ENCODE peak calls at places on chromosomes 2 and 18, in seven cellular contexts. M is K562, N is SK-N-SH, W is GM23338, H is HepG2, L is HL-60, T is HCT116. X is an unnamed sample.

GRCh38 chr2:191847764-191848163 is 876 bp upstream of the CAVIN2 start:
- DNase-seq in H (no peak), T (no peak), M (no peak), W (no peak), L (no peak), N (no peak), X (no peak)

GRCh38 chr2:238848941-238849853 is 1.3 kb downstream of the TWIST2 start:
- DNase-seq in H (no peak), M (no peak), L (no peak), N (no peak), W (peak), T (no peak), X (no peak)

GRCh38 chr2:239249781-239250180 is 151.0 kb downstream of the HDAC4 start:
- DNase-seq in L (no peak), M (no peak), W (no peak), N (no peak), H (no peak), T (no peak), X (no peak)

GRCh38 chr2:31541853-31542252 is 38.9 kb downstream of the SRD5A2 start:
- DNase-seq in W (no peak), M (no peak), H (no peak), T (no peak), N (no peak), L (no peak), X (no peak)

GRCh38 chr2:73451263-73451972 is 65.8 kb downstream of the ALMS1 start:
- DNase-seq in T (no peak), W (no peak), L (peak), N (no peak), H (no peak), M (no peak), X (no peak)

GRCh38 chr2:123738643-123739042 is 286.4 kb upstream of the CNTNAP5 start:
- DNase-seq in H (no peak), T (no peak), W (no peak), N (no peak), M (no peak), L (no peak), X (no peak)

GRCh38 chr2:9231291-9232165 is 24.9 kb downstream of the ASAP2 start:
- DNase-seq in M (no peak), W (no peak), N (no peak), H (no peak), L (no peak), T (no peak), X (no peak)

GRCh38 chr2:142865924-142866323 is 11.5 kb upstream of the KYNU start:
- DNase-seq in T (no peak), W (no peak), H (no peak), N (no peak), L (no peak), M (no peak), X (no peak)

GRCh38 chr2:197804049-197804757 is at the start of gene PLCL1:
- DNase-seq in H (peak), L (peak), N (peak), M (peak), W (peak), T (peak), X (no peak)

GRCh38 chr18:27685807-27686412 is 491.0 kb downstream of the CDH2 start:
- DNase-seq in N (peak), T (peak), L (peak), W (peak), M (peak), H (peak), X (no peak)

GRCh38 chr2:96105994-96106393 is 10.4 kb downstream of the ADRA2B start:
- DNase-seq in H (no peak), T (no peak), N (no peak), W (no peak), L (no peak), M (no peak), X (no peak)
- TF ChIP-seq REST in H (no peak), T (no peak), N (no peak), W (no peak), L (no peak), M (no peak), X (no peak)

GRCh38 chr2:182067393-182067792 is 81.7 kb downstream of the PPP1R1C start:
- DNase-seq in N (no peak), H (no peak), W (no peak), T (no peak), M (no peak), L (no peak), X (no peak)

GRCh38 chr2:182069416-182069815 is 83.8 kb downstream of the PPP1R1C start:
- DNase-seq in H (no peak), M (no peak), L (no peak), W (no peak), N (peak), T (no peak), X (no peak)

GRCh38 chr2:182068811-182069210 is 83.2 kb downstream of the PPP1R1C start:
- DNase-seq in T (no peak), H (no peak), L (no peak), M (no peak), N (no peak), W (peak), X (no peak)

GRCh38 chr2:182064024-182064880 is 78.6 kb downstream of the PPP1R1C start:
- DNase-seq in L (no peak), W (no peak), M (no peak), T (no peak), N (no peak), H (no peak), X (no peak)

GRCh38 chr2:182066439-182067061 is 80.9 kb downstream of the PPP1R1C start:
- DNase-seq in N (peak), M (no peak), W (no peak), H (no peak), L (no peak), T (no peak), X (no peak)
- TF ChIP-seq CTCF in N (no peak), M (no peak), W (no peak), H (no peak), L (no peak), T (no peak), X (no peak)

GRCh38 chr18:3283908-3284307 is 22.0 kb downstream of the MYL12B start:
- DNase-seq in L (no peak), W (no peak), N (peak), H (no peak), M (no peak), T (no peak), X (no peak)
- TF ChIP-seq POLR2AphosphoS5 in L (no peak), W (no peak), N (no peak), H (no peak), M (no peak), T (no peak), X (no peak)

DNA sequence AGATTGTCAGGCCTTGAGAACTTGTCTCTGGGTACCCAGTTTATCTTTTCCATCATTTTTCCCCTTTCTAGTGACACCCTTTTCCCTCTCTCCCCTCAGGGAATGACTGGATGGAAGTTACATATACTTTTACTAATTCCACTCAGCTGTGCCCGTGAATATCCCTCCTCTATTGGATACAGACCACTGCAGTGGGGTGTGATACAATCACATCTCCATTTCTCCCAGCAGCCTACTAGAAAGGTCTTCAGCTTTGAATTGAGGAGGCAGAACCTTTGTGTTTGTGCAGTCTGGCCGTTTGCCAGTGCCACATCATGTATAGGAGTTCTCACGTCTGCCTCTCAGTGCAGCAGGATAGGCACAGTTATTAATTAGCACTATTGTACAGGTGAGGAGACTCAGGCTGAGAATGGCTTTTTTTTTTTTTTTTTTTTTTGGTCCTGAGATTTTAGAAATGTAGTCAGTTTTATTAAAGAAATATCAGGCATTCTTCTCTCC is 16.4 kb downstream of the TNFRSF11A start:
- DNase-seq in T (no peak), H (no peak), W (no peak), L (no peak), M (no peak), N (peak), X (no peak)
- TF ChIP-seq REST in T (no peak), H (no peak), W (no peak), L (no peak), M (no peak), N (no peak), X (no peak)

GRCh38 chr2:219457784-219458369 is 23.2 kb downstream of the SPEG start:
- DNase-seq in N (no peak), W (peak), H (no peak), M (peak), T (no peak), L (no peak), X (no peak)
- TF ChIP-seq CTCF in N (no peak), W (peak), H (peak), M (peak), T (peak), L (no peak), X (no peak)